ENCODE peak calls at places on chromosomes 4 and X, in six cellular contexts. One of them, this sample, is unnamed.

GRCh38 chr4:13171292-13172057 is 312.7 kb downstream of the RAB28 start:
- DNase-seq in cardiac muscle cell: no peak
- DNase-seq in fibroblast of lung: no peak
- DNase-seq in brain microvascular endothelial cell: no peak
- DNase-seq in COLO829: no peak
- DNase-seq in neural progenitor cell: no peak
- DNase-seq in this sample: no peak

GRCh38 chr4:47528651-47529050 is 43.6 kb downstream of the ATP10D start:
- DNase-seq in fibroblast of lung: peak
- DNase-seq in cardiac muscle cell: peak
- DNase-seq in COLO829: no peak
- DNase-seq in neural progenitor cell: no peak
- DNase-seq in brain microvascular endothelial cell: no peak
- DNase-seq in this sample: no peak

GRCh38 chrX:57137481-57137880 is 284 bp upstream of the SPIN2A start:
- DNase-seq in fibroblast of lung: peak
- DNase-seq in cardiac muscle cell: peak
- DNase-seq in brain microvascular endothelial cell: no peak
- DNase-seq in COLO829: no peak
- DNase-seq in neural progenitor cell: peak
- DNase-seq in this sample: no peak

GRCh38 chrX:21295246-21295820 is 78.9 kb upstream of the CNKSR2 start:
- DNase-seq in neural progenitor cell: no peak
- DNase-seq in brain microvascular endothelial cell: no peak
- DNase-seq in fibroblast of lung: no peak
- DNase-seq in COLO829: no peak
- DNase-seq in cardiac muscle cell: no peak
- DNase-seq in this sample: no peak

GRCh38 chr4:93657527-93657926 is 171.0 kb upstream of the ATOH1 start:
- DNase-seq in fibroblast of lung: no peak
- DNase-seq in cardiac muscle cell: no peak
- DNase-seq in COLO829: no peak
- DNase-seq in neural progenitor cell: peak
- DNase-seq in brain microvascular endothelial cell: no peak
- DNase-seq in this sample: no peak

GRCh38 chr4:39044364-39044946 is 12.2 kb upstream of the TMEM156 start:
- DNase-seq in COLO829: peak
- DNase-seq in fibroblast of lung: peak
- DNase-seq in neural progenitor cell: peak
- DNase-seq in cardiac muscle cell: peak
- DNase-seq in brain microvascular endothelial cell: peak
- DNase-seq in this sample: peak

GRCh38 chr4:2875556-2875955 is 31.9 kb downstream of the ADD1 start:
- DNase-seq in cardiac muscle cell: no peak
- DNase-seq in COLO829: no peak
- DNase-seq in neural progenitor cell: no peak
- DNase-seq in fibroblast of lung: no peak
- DNase-seq in brain microvascular endothelial cell: no peak
- DNase-seq in this sample: no peak

GRCh38 chrX:26613951-26614350 is 398.0 kb downstream of the MAGEB5 start:
- DNase-seq in cardiac muscle cell: no peak
- DNase-seq in fibroblast of lung: peak
- DNase-seq in neural progenitor cell: no peak
- DNase-seq in COLO829: no peak
- DNase-seq in brain microvascular endothelial cell: peak
- DNase-seq in this sample: no peak

GRCh38 chrX:781216-782211 is 150.9 kb downstream of the SHOX start:
- DNase-seq in COLO829: no peak
- DNase-seq in fibroblast of lung: no peak
- DNase-seq in brain microvascular endothelial cell: no peak
- DNase-seq in neural progenitor cell: peak
- DNase-seq in cardiac muscle cell: no peak
- DNase-seq in this sample: no peak

GRCh38 chrX:627995-628394 is 2.6 kb upstream of the SHOX start:
- DNase-seq in cardiac muscle cell: no peak
- DNase-seq in COLO829: no peak
- DNase-seq in fibroblast of lung: no peak
- DNase-seq in neural progenitor cell: no peak
- DNase-seq in brain microvascular endothelial cell: no peak
- DNase-seq in this sample: no peak

GRCh38 chrX:102067966-102068723 is 57.3 kb upstream of the TCEAL2 start:
- DNase-seq in brain microvascular endothelial cell: peak
- DNase-seq in COLO829: no peak
- DNase-seq in cardiac muscle cell: peak
- DNase-seq in fibroblast of lung: peak
- DNase-seq in neural progenitor cell: peak
- DNase-seq in this sample: no peak

GRCh38 chr4:63589796-63590195 is 819.5 kb downstream of the TECRL start:
- DNase-seq in COLO829: no peak
- DNase-seq in neural progenitor cell: peak
- DNase-seq in brain microvascular endothelial cell: no peak
- DNase-seq in cardiac muscle cell: no peak
- DNase-seq in fibroblast of lung: no peak
- DNase-seq in this sample: no peak

GRCh38 chr4:8656185-8656517 is 63.6 kb downstream of the CPZ start:
- DNase-seq in neural progenitor cell: no peak
- DNase-seq in cardiac muscle cell: no peak
- DNase-seq in fibroblast of lung: no peak
- DNase-seq in COLO829: no peak
- DNase-seq in brain microvascular endothelial cell: no peak
- DNase-seq in this sample: no peak

GRCh38 chr4:16157609-16158503 is 68.4 kb downstream of the TAPT1 start:
- DNase-seq in fibroblast of lung: no peak
- DNase-seq in neural progenitor cell: peak
- DNase-seq in brain microvascular endothelial cell: no peak
- DNase-seq in cardiac muscle cell: peak
- DNase-seq in COLO829: no peak
- DNase-seq in this sample: no peak

GRCh38 chrX:108044554-108045256 is at the start of gene VSIG1:
- DNase-seq in cardiac muscle cell: no peak
- DNase-seq in neural progenitor cell: no peak
- DNase-seq in brain microvascular endothelial cell: no peak
- DNase-seq in fibroblast of lung: no peak
- DNase-seq in COLO829: no peak
- DNase-seq in this sample: no peak

GRCh38 chr4:93092765-93093164 is 735.8 kb upstream of the ATOH1 start:
- DNase-seq in COLO829: no peak
- DNase-seq in cardiac muscle cell: no peak
- DNase-seq in brain microvascular endothelial cell: no peak
- DNase-seq in neural progenitor cell: no peak
- DNase-seq in fibroblast of lung: no peak
- DNase-seq in this sample: no peak

GRCh38 chrX:150574824-150575409 is 6.5 kb downstream of the MTM1 start:
- DNase-seq in fibroblast of lung: no peak
- DNase-seq in COLO829: no peak
- DNase-seq in brain microvascular endothelial cell: no peak
- DNase-seq in cardiac muscle cell: no peak
- DNase-seq in neural progenitor cell: peak
- DNase-seq in this sample: no peak

GRCh38 chr4:61335364-61335763 is 135.2 kb downstream of the ADGRL3 start:
- DNase-seq in neural progenitor cell: no peak
- DNase-seq in cardiac muscle cell: no peak
- DNase-seq in brain microvascular endothelial cell: no peak
- DNase-seq in COLO829: no peak
- DNase-seq in fibroblast of lung: no peak
- DNase-seq in this sample: no peak

GRCh38 chr4:130814896-130815295 is 1718.9 kb downstream of the C4orf33 start:
- DNase-seq in fibroblast of lung: no peak
- DNase-seq in neural progenitor cell: no peak
- DNase-seq in cardiac muscle cell: no peak
- DNase-seq in brain microvascular endothelial cell: no peak
- DNase-seq in COLO829: no peak
- DNase-seq in this sample: no peak

GRCh38 chr4:2832981-2833670 is 10.5 kb upstream of the ADD1 start:
- DNase-seq in neural progenitor cell: no peak
- DNase-seq in brain microvascular endothelial cell: no peak
- DNase-seq in cardiac muscle cell: no peak
- DNase-seq in fibroblast of lung: no peak
- DNase-seq in COLO829: no peak
- DNase-seq in this sample: no peak

This sample was measured in DMS153.